ENCODE peak calls at places on chromosomes 12 and 14, in five cellular contexts. D, U, E, N and A are unnamed samples.

GRCh38 chr14:55973285-55973800 is 144.9 kb upstream of the PELI2 start:
- DNase-seq in D (no peak), U (no peak), E (no peak), N (no peak), A (no peak)

GRCh38 chr14:36773136-36773540 is 111.5 kb downstream of the PAX9 start:
- DNase-seq in D (no peak), U (no peak), E (no peak), N (no peak), A (no peak)

GRCh38 chr12:97560359-97560758 is 97.8 kb downstream of the RMST start:
- DNase-seq in D (no peak), U (no peak), E (no peak), N (no peak), A (no peak)

GRCh38 chr14:100278702-100279101 is 27.5 kb downstream of the SLC25A29 start:
- DNase-seq in D (no peak), U (peak), E (no peak), N (peak), A (peak)

GRCh38 chr12:15372313-15372712 is 50.0 kb downstream of the PTPRO start:
- DNase-seq in D (no peak), U (no peak), E (no peak), N (no peak), A (no peak)

GRCh38 chr12:51378749-51379148 is 12.5 kb downstream of the GALNT6 start:
- DNase-seq in D (no peak), U (no peak), E (no peak), N (no peak), A (no peak)

GRCh38 chr12:52230364-52231281 is 2.4 kb upstream of the KRT7 start:
- DNase-seq in D (no peak), U (peak), E (no peak), N (peak), A (no peak)

GRCh38 chr12:105192624-105193225 is 43.2 kb downstream of the APPL2 start:
- DNase-seq in D (no peak), U (no peak), E (no peak), N (no peak), A (no peak)

GRCh38 chr14:51818748-51819386 is 41.5 kb upstream of the GNG2 start:
- DNase-seq in D (no peak), U (no peak), E (no peak), N (no peak), A (no peak)

GRCh38 chr14:21192875-21193535 is 37.1 kb upstream of the OR5AU1 start:
- DNase-seq in D (no peak), U (no peak), E (no peak), N (no peak), A (no peak)

GRCh38 chr12:27709932-27710591 is 570 bp upstream of the MRPS35 start:
- DNase-seq in D (no peak), U (peak), E (no peak), N (no peak), A (no peak)

GRCh38 chr14:105041841-105042765 is 21.2 kb upstream of the CDCA4 start:
- DNase-seq in D (no peak), U (no peak), E (no peak), N (no peak), A (peak)

GRCh38 chr14:38208825-38209562 is 1.3 kb downstream of the SSTR1 start:
- DNase-seq in D (peak), U (peak), E (no peak), N (peak), A (peak)